ENCODE peak calls at places on chromosomes 2 and 18, in six cellular contexts. One of them, this sample, is unnamed.
A peak's percentile ranks its signal among the peaks of the same experiment; 100 is the strongest.

GRCh38 chr2:190136259-190136658 is 73.7 kb upstream of the MSTN start:
- DNase-seq in B cell: no peak
- DNase-seq in uterus: no peak
- DNase-seq in lung: no peak
- DNase-seq in endothelial cell: no peak
- DNase-seq in Calu3: no peak
- DNase-seq in this sample: no peak

GRCh38 chr2:184534986-184535385 is 63.3 kb upstream of the ZNF804A start:
- DNase-seq in lung: no peak
- DNase-seq in uterus: no peak
- DNase-seq in B cell: no peak
- DNase-seq in endothelial cell: no peak
- DNase-seq in Calu3: no peak
- DNase-seq in this sample: no peak

GRCh38 chr18:46034230-46034629 is 37.8 kb downstream of the PSTPIP2 start:
- DNase-seq in endothelial cell: no peak
- DNase-seq in uterus: no peak
- DNase-seq in lung: no peak
- DNase-seq in Calu3: no peak
- DNase-seq in B cell: no peak
- DNase-seq in this sample: no peak

GRCh38 chr18:57819671-57820460 is 16.8 kb upstream of the ATP8B1 start:
- DNase-seq in uterus: peak; percentile 31
- DNase-seq in lung: peak; percentile 83
- DNase-seq in B cell: no peak
- DNase-seq in endothelial cell: peak; percentile 5
- DNase-seq in Calu3: peak; percentile 89
- DNase-seq in this sample: peak; percentile 48

GRCh38 chr2:219596954-219597551 is 604 bp upstream of the STK11IP start:
- DNase-seq in lung: no peak
- DNase-seq in B cell: peak; percentile 15
- DNase-seq in Calu3: no peak
- DNase-seq in uterus: no peak
- DNase-seq in endothelial cell: no peak
- DNase-seq in this sample: no peak

GRCh38 chr2:240620149-240620731 is 5.0 kb upstream of the GPR35 start:
- DNase-seq in Calu3: no peak
- DNase-seq in uterus: no peak
- DNase-seq in lung: no peak
- DNase-seq in B cell: no peak
- DNase-seq in endothelial cell: no peak
- DNase-seq in this sample: no peak

GRCh38 chr2:191839918-191840804 is 6.7 kb downstream of the CAVIN2 start:
- DNase-seq in lung: no peak
- DNase-seq in uterus: no peak
- DNase-seq in B cell: no peak
- DNase-seq in endothelial cell: no peak
- DNase-seq in Calu3: no peak
- DNase-seq in this sample: no peak

GRCh38 chr18:79400591-79401381 is 5.1 kb downstream of the NFATC1 start:
- DNase-seq in endothelial cell: no peak
- DNase-seq in uterus: no peak
- DNase-seq in lung: no peak
- DNase-seq in Calu3: no peak
- DNase-seq in B cell: peak; percentile 81
- DNase-seq in this sample: no peak

DNA sequence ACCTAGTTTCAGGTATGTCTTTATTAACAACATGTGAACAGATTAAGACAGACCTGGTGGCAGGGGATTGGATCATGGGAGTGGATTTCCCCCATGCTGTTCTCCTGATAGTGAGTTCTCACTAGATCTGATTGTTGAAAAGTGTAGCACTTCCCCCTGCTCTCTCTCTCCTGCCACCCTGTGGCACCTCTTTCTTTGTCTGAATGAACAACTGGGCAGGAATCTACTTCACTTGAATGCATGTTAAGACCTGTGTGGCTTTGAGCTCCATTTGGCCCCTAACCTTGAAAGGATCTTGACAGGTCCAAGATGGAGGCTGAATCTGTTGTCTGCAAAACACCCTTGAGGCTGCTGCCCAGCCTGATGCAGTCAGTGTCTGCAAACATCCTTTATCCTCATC is 194.4 kb downstream of the RNF144A start:
- DNase-seq in B cell: no peak
- DNase-seq in uterus: no peak
- DNase-seq in Calu3: no peak
- DNase-seq in lung: no peak
- DNase-seq in endothelial cell: no peak
- DNase-seq in this sample: no peak
- TF ChIP-seq CTCF in B cell: no peak
- TF ChIP-seq CTCF in uterus: no peak
- TF ChIP-seq CTCF in Calu3: no peak
- TF ChIP-seq CTCF in lung: no peak
- TF ChIP-seq CTCF in endothelial cell: no peak
- TF ChIP-seq CTCF in this sample: no peak

GRCh38 chr2:197848602-197849001 is 44.2 kb downstream of the PLCL1 start:
- DNase-seq in lung: no peak
- DNase-seq in Calu3: no peak
- DNase-seq in B cell: no peak
- DNase-seq in uterus: no peak
- DNase-seq in endothelial cell: no peak
- DNase-seq in this sample: no peak

GRCh38 chr2:197852127-197852526 is 47.7 kb downstream of the PLCL1 start:
- DNase-seq in B cell: no peak
- DNase-seq in endothelial cell: no peak
- DNase-seq in uterus: no peak
- DNase-seq in lung: no peak
- DNase-seq in Calu3: no peak
- DNase-seq in this sample: no peak

GRCh38 chr2:197850882-197851281 is 46.5 kb downstream of the PLCL1 start:
- DNase-seq in B cell: no peak
- DNase-seq in endothelial cell: no peak
- DNase-seq in Calu3: no peak
- DNase-seq in lung: no peak
- DNase-seq in uterus: no peak
- DNase-seq in this sample: no peak

GRCh38 chr2:197853549-197853948 is 49.2 kb downstream of the PLCL1 start:
- DNase-seq in Calu3: no peak
- DNase-seq in B cell: no peak
- DNase-seq in endothelial cell: no peak
- DNase-seq in uterus: no peak
- DNase-seq in lung: no peak
- DNase-seq in this sample: no peak

GRCh38 chr2:197851451-197851850 is 47.1 kb downstream of the PLCL1 start:
- DNase-seq in lung: no peak
- DNase-seq in endothelial cell: no peak
- DNase-seq in Calu3: no peak
- DNase-seq in B cell: no peak
- DNase-seq in uterus: no peak
- DNase-seq in this sample: no peak
- TF ChIP-seq CTCF in lung: no peak
- TF ChIP-seq CTCF in endothelial cell: no peak
- TF ChIP-seq CTCF in Calu3: no peak
- TF ChIP-seq CTCF in B cell: no peak
- TF ChIP-seq CTCF in uterus: no peak
- TF ChIP-seq CTCF in this sample: no peak

GRCh38 chr18:33116376-33116775 is 324.1 kb downstream of the CCDC178 start:
- DNase-seq in endothelial cell: no peak
- DNase-seq in uterus: no peak
- DNase-seq in lung: no peak
- DNase-seq in B cell: no peak
- DNase-seq in Calu3: peak; percentile 79
- DNase-seq in this sample: no peak

GRCh38 chr18:33114749-33115148 is 325.8 kb downstream of the CCDC178 start:
- DNase-seq in uterus: no peak
- DNase-seq in lung: no peak
- DNase-seq in Calu3: no peak
- DNase-seq in B cell: no peak
- DNase-seq in endothelial cell: no peak
- DNase-seq in this sample: no peak

GRCh38 chr18:33113421-33113820 is 327.1 kb downstream of the CCDC178 start:
- DNase-seq in B cell: no peak
- DNase-seq in endothelial cell: no peak
- DNase-seq in lung: no peak
- DNase-seq in Calu3: no peak
- DNase-seq in uterus: no peak
- DNase-seq in this sample: no peak

GRCh38 chr18:33115476-33115875 is 325.0 kb downstream of the CCDC178 start:
- DNase-seq in endothelial cell: no peak
- DNase-seq in uterus: no peak
- DNase-seq in lung: no peak
- DNase-seq in B cell: no peak
- DNase-seq in Calu3: peak; percentile 40
- DNase-seq in this sample: no peak

GRCh38 chr18:33115917-33116316 is 324.6 kb downstream of the CCDC178 start:
- DNase-seq in endothelial cell: no peak
- DNase-seq in uterus: no peak
- DNase-seq in Calu3: peak; percentile 8
- DNase-seq in B cell: no peak
- DNase-seq in lung: no peak
- DNase-seq in this sample: no peak
- TF ChIP-seq CTCF in endothelial cell: no peak
- TF ChIP-seq CTCF in uterus: no peak
- TF ChIP-seq CTCF in Calu3: no peak
- TF ChIP-seq CTCF in B cell: no peak
- TF ChIP-seq CTCF in lung: no peak
- TF ChIP-seq CTCF in this sample: no peak

DNA sequence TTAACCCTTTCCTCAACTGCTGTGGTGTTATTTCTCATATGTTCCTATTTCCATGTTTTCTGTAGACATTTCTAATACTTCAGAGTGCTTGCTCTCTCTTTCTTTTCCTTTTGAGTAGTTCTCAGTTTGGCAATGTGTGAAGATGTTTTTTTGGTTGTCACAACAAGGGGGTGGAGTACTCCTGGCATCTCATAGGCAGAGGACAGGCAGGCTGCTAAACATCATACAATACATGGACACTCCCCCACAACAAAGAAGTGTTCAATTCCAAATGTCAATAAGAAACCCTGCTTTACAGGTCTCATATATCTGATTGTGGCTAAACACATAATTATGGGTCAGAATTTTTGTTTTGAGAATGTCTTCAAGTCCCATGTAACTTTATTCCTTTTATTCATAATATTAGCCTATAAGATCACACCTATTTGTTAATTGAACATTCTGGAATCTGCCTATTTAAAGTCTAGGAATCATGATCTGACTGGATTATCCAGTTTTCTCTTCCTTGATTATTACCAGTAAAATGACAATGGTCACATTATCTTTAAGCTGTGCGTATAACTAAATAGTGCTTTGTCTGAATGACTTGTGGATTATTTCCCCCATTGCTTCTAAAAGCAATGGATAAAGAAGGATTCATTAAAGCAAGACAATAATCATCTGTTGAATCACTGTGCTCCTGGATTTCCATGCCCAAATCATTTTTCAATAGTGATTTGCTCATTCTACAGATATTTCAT is 46.8 kb upstream of the ITPRID2 start:
- DNase-seq in lung: no peak
- DNase-seq in endothelial cell: no peak
- DNase-seq in B cell: no peak
- DNase-seq in Calu3: no peak
- DNase-seq in uterus: no peak
- DNase-seq in this sample: no peak
- TF ChIP-seq CTCF in lung: no peak
- TF ChIP-seq CTCF in endothelial cell: no peak
- TF ChIP-seq CTCF in B cell: no peak
- TF ChIP-seq CTCF in Calu3: no peak
- TF ChIP-seq CTCF in uterus: no peak
- TF ChIP-seq CTCF in this sample: no peak

DNA sequence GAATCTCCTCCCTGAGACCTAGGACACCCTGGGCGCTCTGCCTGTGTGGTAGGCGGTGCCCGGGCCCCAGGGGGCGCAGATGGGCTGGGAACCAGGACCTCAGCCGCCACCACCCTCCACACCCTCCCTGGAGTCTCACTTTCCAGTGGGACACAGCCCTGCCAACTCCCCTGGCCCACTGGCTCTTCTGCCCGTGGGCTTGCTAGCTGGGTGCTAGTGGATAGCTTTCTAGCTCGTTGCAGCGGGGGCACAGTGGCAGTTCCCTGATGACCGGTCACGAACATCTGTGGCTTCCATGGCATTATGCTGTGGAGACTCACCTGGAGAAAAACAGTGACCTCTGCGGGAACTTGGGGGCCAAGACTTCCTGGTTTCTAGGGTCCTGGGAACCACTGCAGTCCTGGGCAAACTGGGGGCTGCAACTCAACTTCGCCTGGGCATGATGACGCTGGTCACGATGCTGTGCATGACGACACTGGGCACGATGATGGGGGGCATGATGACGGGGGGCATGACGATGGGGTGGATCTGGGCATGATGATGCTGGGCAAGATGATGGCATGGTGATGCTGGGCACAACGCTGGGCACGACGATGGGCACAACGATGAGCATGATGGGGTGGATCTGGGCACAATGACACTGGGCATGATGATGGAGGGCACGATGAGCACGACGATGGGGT is 31.0 kb upstream of the ALLC start:
- DNase-seq in uterus: peak; percentile 8
- DNase-seq in Calu3: no peak
- DNase-seq in lung: no peak
- DNase-seq in B cell: no peak
- DNase-seq in endothelial cell: no peak
- DNase-seq in this sample: no peak
- TF ChIP-seq CTCF in uterus: no peak
- TF ChIP-seq CTCF in Calu3: no peak
- TF ChIP-seq CTCF in lung: no peak
- TF ChIP-seq CTCF in B cell: no peak
- TF ChIP-seq CTCF in endothelial cell: no peak
- TF ChIP-seq CTCF in this sample: no peak

GRCh38 chr18:63850636-63851035 is 36.9 kb upstream of the SERPINB2 start:
- DNase-seq in uterus: no peak
- DNase-seq in lung: no peak
- DNase-seq in endothelial cell: no peak
- DNase-seq in Calu3: no peak
- DNase-seq in B cell: no peak
- DNase-seq in this sample: no peak

GRCh38 chr18:63844254-63844653 is 43.3 kb upstream of the SERPINB2 start:
- DNase-seq in endothelial cell: no peak
- DNase-seq in uterus: no peak
- DNase-seq in lung: no peak
- DNase-seq in Calu3: peak; percentile 6
- DNase-seq in B cell: no peak
- DNase-seq in this sample: no peak

GRCh38 chr18:63848159-63848558 is 39.3 kb upstream of the SERPINB2 start:
- DNase-seq in Calu3: peak; percentile 48
- DNase-seq in uterus: no peak
- DNase-seq in B cell: peak; percentile 6
- DNase-seq in lung: no peak
- DNase-seq in endothelial cell: peak; percentile 19
- DNase-seq in this sample: no peak

GRCh38 chr18:63850010-63850409 is 37.5 kb upstream of the SERPINB2 start:
- DNase-seq in lung: no peak
- DNase-seq in uterus: no peak
- DNase-seq in Calu3: peak; percentile 65
- DNase-seq in B cell: no peak
- DNase-seq in endothelial cell: peak; percentile 47
- DNase-seq in this sample: no peak
- TF ChIP-seq CTCF in lung: peak; percentile 0
- TF ChIP-seq CTCF in uterus: no peak
- TF ChIP-seq CTCF in Calu3: peak; percentile 31
- TF ChIP-seq CTCF in B cell: no peak
- TF ChIP-seq CTCF in endothelial cell: peak; percentile 20
- TF ChIP-seq CTCF in this sample: no peak

GRCh38 chr2:239267411-239267941 is 133.3 kb downstream of the HDAC4 start:
- DNase-seq in lung: peak; percentile 84
- DNase-seq in uterus: no peak
- DNase-seq in Calu3: peak; percentile 51
- DNase-seq in B cell: peak; percentile 87
- DNase-seq in endothelial cell: no peak
- DNase-seq in this sample: no peak
- TF ChIP-seq CTCF in lung: peak; percentile 7
- TF ChIP-seq CTCF in uterus: no peak
- TF ChIP-seq CTCF in Calu3: no peak
- TF ChIP-seq CTCF in B cell: peak; percentile 73
- TF ChIP-seq CTCF in endothelial cell: no peak
- TF ChIP-seq CTCF in this sample: no peak

This sample was measured in thoracic aorta.